ENCODE peak calls at places on chromosomes 2 and 18, in seven cellular contexts. C is IMR-90, F is neuronal stem cell, H is H1, Q is H9, K is trophoblast cell, E is mesenchymal stem cell. X is an unnamed sample.

GRCh38 chr18:31684279-31685096 is at the start of gene B4GALT6:
- DNase-seq in C (no peak), F (peak; percentile 61), H (peak; percentile 79), Q (peak; percentile 73), K (no peak), E (peak; percentile 53), X (peak; percentile 85)

GRCh38 chr2:179268277-179268935 is 3.8 kb upstream of the SESTD1 start:
- DNase-seq in C (peak; percentile 49), F (no peak), H (no peak), Q (no peak), K (peak; percentile 70), E (peak; percentile 25), X (peak; percentile 65)

GRCh38 chr2:124915567-124915966 is 890.5 kb downstream of the CNTNAP5 start:
- DNase-seq in C (no peak), F (no peak), H (no peak), Q (no peak), K (no peak), E (no peak), X (peak; percentile 50)

GRCh38 chr18:3457261-3457724 is 7.3 kb downstream of the TGIF1 start:
- DNase-seq in C (no peak), F (no peak), H (no peak), Q (no peak), K (no peak), E (no peak), X (no peak)

GRCh38 chr2:96914332-96914731 is 44.5 kb upstream of the SEMA4C start:
- DNase-seq in C (peak; percentile 45), F (no peak), H (no peak), Q (no peak), K (no peak), E (no peak), X (no peak)

GRCh38 chr2:49490710-49491109 is 336.4 kb upstream of the FSHR start:
- DNase-seq in C (no peak), F (peak; percentile 12), H (peak; percentile 84), Q (peak; percentile 88), K (peak; percentile 1), E (peak; percentile 11), X (peak; percentile 93)

GRCh38 chr2:25082002-25082622 is 40.2 kb downstream of the EFR3B start:
- DNase-seq in C (no peak), F (no peak), H (no peak), Q (no peak), K (no peak), E (no peak), X (no peak)

GRCh38 chr2:38421274-38422056 is 44.4 kb upstream of the ATL2 start:
- DNase-seq in C (no peak), F (no peak), H (no peak), Q (no peak), K (no peak), E (no peak), X (no peak)

GRCh38 chr2:8514748-8515389 is 167.0 kb upstream of the ID2 start:
- DNase-seq in C (no peak), F (no peak), H (no peak), Q (no peak), K (no peak), E (no peak), X (no peak)

GRCh38 chr2:154291511-154291910 is 407.0 kb upstream of the KCNJ3 start:
- DNase-seq in C (no peak), F (no peak), H (no peak), Q (no peak), K (no peak), E (no peak), X (no peak)

GRCh38 chr18:8045160-8045885 is 478.2 kb downstream of the PTPRM start:
- DNase-seq in C (no peak), F (no peak), H (no peak), Q (no peak), K (no peak), E (no peak), X (no peak)

GRCh38 chr18:28582724-28583123 is 405.8 kb upstream of the CDH2 start:
- DNase-seq in C (no peak), F (no peak), H (no peak), Q (no peak), K (no peak), E (no peak), X (no peak)

GRCh38 chr2:200405599-200406298 is 99.3 kb downstream of the SPATS2L start:
- DNase-seq in C (peak; percentile 95), F (no peak), H (no peak), Q (no peak), K (peak; percentile 50), E (peak; percentile 93), X (peak; percentile 68)

GRCh38 chr2:144514731-144515424 is 5.0 kb downstream of the ZEB2 start:
- DNase-seq in C (no peak), F (no peak), H (no peak), Q (no peak), K (no peak), E (no peak), X (no peak)

GRCh38 chr2:180520206-180520605 is 460.2 kb upstream of the UBE2E3 start:
- DNase-seq in C (peak; percentile 18), F (no peak), H (no peak), Q (no peak), K (no peak), E (peak; percentile 45), X (peak; percentile 35)

GRCh38 chr2:180523629-180524340 is 456.6 kb upstream of the UBE2E3 start:
- DNase-seq in C (peak; percentile 95), F (no peak), H (no peak), Q (no peak), K (no peak), E (peak; percentile 88), X (no peak)

GRCh38 chr2:180520816-180521595 is 459.4 kb upstream of the UBE2E3 start:
- DNase-seq in C (peak; percentile 65), F (no peak), H (no peak), Q (no peak), K (no peak), E (peak; percentile 62), X (no peak)

GRCh38 chr2:180516204-180516603 is 464.2 kb upstream of the UBE2E3 start:
- DNase-seq in C (no peak), F (no peak), H (no peak), Q (no peak), K (no peak), E (no peak), X (no peak)

DNA sequence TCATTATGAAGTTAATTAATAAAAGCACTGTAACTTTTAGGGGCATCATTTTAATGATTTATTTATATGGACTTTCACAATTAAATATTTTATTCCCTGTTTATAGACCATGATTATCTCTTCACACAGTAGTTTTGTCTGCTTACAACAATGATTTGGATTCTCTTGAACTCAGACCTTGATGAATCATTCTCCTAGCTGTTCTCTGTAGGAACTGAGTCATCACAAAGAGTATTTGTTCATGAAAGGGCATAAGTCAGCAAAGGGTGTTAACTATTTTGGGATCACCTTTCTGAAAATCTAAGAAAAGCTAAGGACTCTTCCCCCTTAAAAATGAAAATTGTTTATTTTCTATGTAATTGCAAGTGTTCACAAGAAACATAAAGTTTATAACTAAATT is 461.1 kb upstream of the UBE2E3 start:
- DNase-seq in C (peak; percentile 68), F (no peak), H (no peak), Q (no peak), K (no peak), E (peak; percentile 50), X (peak; percentile 8)
- H2AK5ac ChIP-seq in C (no peak overlapping the region), F (no peak overlapping the region), H (no peak overlapping the region), Q (no peak overlapping the region), K (no peak overlapping the region), E (no peak overlapping the region), X (no peak overlapping the region)

GRCh38 chr2:214052235-214052634 is 358.6 kb upstream of the VWC2L start:
- DNase-seq in C (no peak), F (no peak), H (no peak), Q (no peak), K (no peak), E (no peak), X (no peak)
- H3K18ac ChIP-seq in C (no peak overlapping the region), F (no peak overlapping the region), H (no peak overlapping the region), Q (no peak overlapping the region), K (no peak overlapping the region), E (no peak overlapping the region), X (no peak overlapping the region)

DNA sequence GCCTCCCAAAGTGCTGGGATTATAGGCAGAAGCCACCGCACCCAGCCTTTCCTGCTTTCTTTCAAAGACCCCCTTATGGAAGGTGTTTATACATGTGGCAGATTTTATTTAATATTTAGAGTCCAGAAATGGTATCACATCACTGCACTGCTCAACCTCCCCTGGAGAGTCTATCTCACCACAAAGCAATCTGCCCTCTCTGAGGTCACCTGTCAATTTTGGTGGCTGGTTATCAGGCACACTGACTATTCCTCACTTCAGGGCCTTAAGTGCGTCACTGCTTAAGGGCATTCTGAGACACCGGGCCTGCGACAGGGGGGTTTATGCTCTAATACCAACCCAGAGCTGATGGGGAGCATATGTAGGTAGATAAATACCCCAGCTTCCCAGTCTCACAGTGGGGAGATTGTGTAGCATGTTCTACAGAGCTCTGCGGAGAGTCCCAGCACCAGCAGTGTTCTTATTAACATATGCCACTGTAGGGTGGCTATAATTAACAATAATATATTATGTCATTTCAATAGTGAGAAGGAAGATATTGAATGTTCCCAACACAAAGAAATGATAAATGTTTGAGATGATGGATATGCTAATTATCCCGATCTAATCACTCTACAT is 42.7 kb upstream of the ZDBF2 start:
- DNase-seq in C (no peak), F (no peak), H (no peak), Q (no peak), K (no peak), E (no peak), X (no peak)
- H2AK5ac ChIP-seq in C (no peak overlapping the region), F (no peak overlapping the region), H (no peak overlapping the region), Q (no peak overlapping the region), K (no peak overlapping the region), E (no peak overlapping the region), X (no peak overlapping the region)

DNA sequence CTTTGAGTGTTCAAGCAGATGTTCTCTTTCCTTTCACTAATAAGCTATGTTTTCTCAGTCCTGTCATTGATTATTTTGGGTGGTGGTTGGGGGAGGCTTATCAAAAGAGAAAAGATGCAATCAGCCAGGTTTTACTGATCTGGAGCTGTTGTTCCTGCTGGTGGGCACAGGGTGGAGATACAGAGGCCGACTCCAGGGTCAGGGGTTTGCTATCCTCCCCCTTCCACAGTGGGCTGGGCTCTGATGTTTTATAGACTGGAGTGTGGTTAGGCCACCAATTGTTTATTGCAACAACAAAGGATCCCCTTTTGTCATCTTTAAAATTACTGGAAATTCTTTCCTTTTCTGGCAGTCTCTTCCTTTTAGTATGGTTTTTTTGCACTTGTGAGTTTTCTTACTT is 120.5 kb downstream of the TANC1 start:
- DNase-seq in C (no peak), F (no peak), H (no peak), Q (no peak), K (no peak), E (no peak), X (peak; percentile 49)
- H3K18ac ChIP-seq in C (no peak overlapping the region), F (no peak overlapping the region), H (no peak overlapping the region), Q (no peak overlapping the region), K (no peak overlapping the region), E (no peak overlapping the region), X (no peak overlapping the region)

DNA sequence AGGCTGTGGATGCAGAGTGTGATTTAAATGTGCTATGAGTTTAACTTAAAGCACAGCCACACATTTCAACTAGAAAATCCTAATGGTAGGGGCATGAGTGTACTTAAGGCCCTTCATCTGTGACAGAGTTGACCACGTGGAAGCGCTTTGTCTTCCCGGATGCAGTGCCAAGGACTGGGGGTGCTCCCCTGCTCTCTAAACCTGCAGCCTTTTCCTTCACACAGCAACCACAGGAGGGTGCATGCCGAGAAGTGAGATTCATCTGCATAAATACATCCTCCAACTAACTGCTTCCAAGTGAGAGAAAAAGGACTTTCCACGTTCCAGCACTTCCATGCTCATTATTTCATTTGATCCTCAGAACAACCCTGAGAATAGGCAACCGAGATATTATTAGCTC is 149.6 kb downstream of the MYT1L start:
- DNase-seq in C (no peak), F (no peak), H (no peak), Q (no peak), K (no peak), E (no peak), X (no peak)
- H2AK5ac ChIP-seq in C (no peak overlapping the region), F (no peak overlapping the region), H (no peak overlapping the region), Q (no peak overlapping the region), K (no peak overlapping the region), E (no peak overlapping the region), X (no peak overlapping the region)

X was measured in mesendoderm.